ENCODE peak calls at places on chromosome 5, in ten cellular contexts. Q is vagina, S is stomach, C is breast epithelium, K is H1, A is Panc1, Z is HepG2, N is HCT116, Y is prostate gland, J is transverse colon. T is an unnamed sample.

GRCh38 chr5:168066536-168067208 is 224.8 kb upstream of the WWC1 start:
- DNase-seq in J (no peak), C (no peak), Y (no peak), N (no peak), S (no peak), Q (no peak), A (no peak), Z (no peak), K (no peak), T (no peak)

GRCh38 chr5:160702856-160703453 is 149.1 kb downstream of the ATP10B start:
- DNase-seq in N (no peak), Y (no peak), K (no peak), A (no peak), J (no peak), C (no peak), Q (no peak), S (no peak), Z (no peak), T (no peak)

GRCh38 chr5:112995764-112996618 is 19.4 kb downstream of the DCP2 start:
- DNase-seq in A (no peak), C (peak; percentile 60), K (peak; percentile 88), Q (no peak), Z (peak; percentile 50), J (peak; percentile 73), N (peak; percentile 42), S (peak; percentile 75), Y (peak; percentile 65), T (peak; percentile 81)

GRCh38 chr5:133708451-133708850 is 96.1 kb upstream of the FSTL4 start:
- DNase-seq in Y (no peak), C (no peak), K (no peak), Z (no peak), J (no peak), A (no peak), Q (no peak), N (no peak), S (no peak), T (peak; percentile 45)

GRCh38 chr5:1280177-1281037 is 14.5 kb downstream of the TERT start:
- DNase-seq in N (no peak), K (no peak), Y (no peak), A (no peak), J (no peak), Z (no peak), Q (no peak), C (no peak), S (no peak), T (peak; percentile 50)

GRCh38 chr5:3153906-3154305 is 402.4 kb upstream of the IRX2 start:
- DNase-seq in S (no peak), C (no peak), A (no peak), J (no peak), K (no peak), N (no peak), Q (no peak), Z (no peak), Y (no peak), T (no peak)

GRCh38 chr5:123116063-123116462 is 27.0 kb downstream of the PRDM6 start:
- DNase-seq in S (no peak), N (no peak), C (no peak), Z (no peak), Q (no peak), J (no peak), Y (no peak), K (no peak), A (no peak), T (no peak)

GRCh38 chr5:109903061-109903460 is 213.3 kb downstream of the MAN2A1 start:
- DNase-seq in A (no peak), J (no peak), Y (no peak), Z (no peak), C (no peak), K (no peak), Q (no peak), S (no peak), N (no peak), T (no peak)

GRCh38 chr5:5616247-5616895 is 193.9 kb downstream of the ICE1 start:
- DNase-seq in S (no peak), N (no peak), A (no peak), J (no peak), K (no peak), C (no peak), Z (no peak), Y (no peak), Q (no peak), T (no peak)

GRCh38 chr5:92518318-92518913 is 1062.6 kb downstream of the NR2F1-AS1 start:
- DNase-seq in S (no peak), A (no peak), N (peak; percentile 16), Y (no peak), Q (no peak), J (no peak), K (no peak), C (no peak), Z (peak; percentile 12), T (no peak)

GRCh38 chr5:7078090-7078489 is 317.8 kb upstream of the ADCY2 start:
- DNase-seq in S (no peak), C (no peak), Y (no peak), A (no peak), J (no peak), N (no peak), K (no peak), Z (no peak), Q (no peak), T (no peak)

GRCh38 chr5:131386124-131386523 is 122.3 kb downstream of the CDC42SE2 start:
- DNase-seq in A (no peak), J (no peak), N (no peak), S (no peak), Y (no peak), Z (no peak), C (no peak), K (no peak), Q (no peak), T (no peak)

GRCh38 chr5:61256474-61256873 is 75.6 kb upstream of the ZSWIM6 start:
- DNase-seq in J (peak; percentile 85), Q (no peak), Y (peak; percentile 15), N (no peak), S (peak; percentile 98), Z (no peak), K (no peak), C (no peak), A (no peak), T (no peak)

GRCh38 chr5:168039485-168040005 is 251.9 kb upstream of the WWC1 start:
- DNase-seq in S (no peak), J (no peak), K (no peak), Y (no peak), N (no peak), A (no peak), Z (no peak), C (no peak), Q (no peak), T (no peak)

GRCh38 chr5:172881691-172882370 is 47.8 kb downstream of the ERGIC1 start:
- DNase-seq in C (no peak), Q (no peak), A (no peak), J (no peak), K (no peak), Y (no peak), S (peak; percentile 58), N (peak; percentile 10), Z (no peak), T (no peak)

GRCh38 chr5:170302729-170303501 is 5.3 kb upstream of the LCP2 start:
- DNase-seq in N (no peak), S (no peak), K (no peak), Q (peak; percentile 91), J (no peak), A (no peak), C (no peak), Y (no peak), Z (no peak), T (peak; percentile 87)
- TF ChIP-seq CTCF in N (no peak), S (no peak), K (no peak), Q (no peak), J (no peak), A (no peak), C (no peak), Y (no peak), Z (no peak), T (no peak)

DNA sequence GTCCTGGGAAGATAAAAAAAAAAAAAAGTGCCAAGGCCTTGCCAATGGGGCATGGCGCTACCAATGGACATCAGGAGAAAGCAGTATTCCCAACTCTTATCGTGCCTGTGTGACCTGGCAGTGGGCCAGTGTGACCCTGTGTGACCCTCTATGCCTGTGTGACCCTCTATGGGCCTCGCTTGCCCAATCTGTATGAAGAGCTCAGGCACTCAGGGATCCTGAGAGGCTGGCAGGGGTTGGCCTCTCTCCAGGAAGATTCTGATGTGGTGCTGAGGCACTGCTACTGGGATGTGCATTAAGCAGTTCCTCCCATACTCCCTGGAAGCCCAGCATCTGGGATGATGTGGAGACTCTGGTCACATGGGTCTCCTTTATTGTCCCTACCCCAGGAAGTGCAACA is 179.2 kb downstream of the MACROH2A1 start:
- DNase-seq in A (no peak), K (peak; percentile 33), Q (peak; percentile 83), C (peak; percentile 13), Z (no peak), J (no peak), S (peak; percentile 22), Y (no peak), N (no peak), T (peak; percentile 59)
- TF ChIP-seq POLR2AphosphoS5 in A (no peak), K (no peak), Q (no peak), C (no peak), Z (no peak), J (no peak), S (no peak), Y (no peak), N (no peak), T (no peak)

GRCh38 chr5:72848474-72849428 is 32.3 kb downstream of the TNPO1 start:
- DNase-seq in A (no peak), Y (peak; percentile 18), S (peak; percentile 48), Q (no peak), K (peak; percentile 54), C (no peak), N (no peak), J (peak; percentile 57), Z (peak; percentile 12), T (peak; percentile 71)

GRCh38 chr5:72846483-72846882 is 30.0 kb downstream of the TNPO1 start:
- DNase-seq in S (no peak), J (no peak), K (no peak), Y (no peak), N (no peak), Z (no peak), C (no peak), A (no peak), Q (no peak), T (no peak)

GRCh38 chr5:72847439-72847838 is 31.0 kb downstream of the TNPO1 start:
- DNase-seq in Z (no peak), Y (no peak), S (no peak), K (no peak), A (no peak), C (no peak), Q (no peak), N (no peak), J (no peak), T (no peak)

GRCh38 chr5:72849546-72849945 is 33.1 kb downstream of the TNPO1 start:
- DNase-seq in N (no peak), K (no peak), S (no peak), Z (no peak), Y (no peak), A (no peak), J (no peak), C (no peak), Q (no peak), T (no peak)

GRCh38 chr5:72847989-72848473 is 31.6 kb downstream of the TNPO1 start:
- DNase-seq in J (peak; percentile 93), Y (peak; percentile 91), Z (peak; percentile 73), C (peak; percentile 73), Q (peak; percentile 92), A (peak; percentile 71), N (peak; percentile 81), S (peak; percentile 90), K (peak; percentile 88), T (peak; percentile 93)
- H3K4me1 ChIP-seq in J (peaks cover 42% of the 10 kb centered on the region), Y (peaks cover 8% of the 10 kb centered on the region), Z (peaks cover 38% of the 10 kb centered on the region), C (no peaks in the 10 kb centered on the region), Q (peaks cover 76% of the 10 kb centered on the region), A (peaks cover 60% of the 10 kb centered on the region), N (peaks cover 14% of the 10 kb centered on the region), S (peaks cover 32% of the 10 kb centered on the region), K (no peaks in the 10 kb centered on the region), T (peaks cover 66% of the 10 kb centered on the region)

GRCh38 chr5:169265888-169266287 is 35.1 kb downstream of the SLIT3 start:
- DNase-seq in S (no peak), J (no peak), C (no peak), A (no peak), Z (no peak), Y (no peak), K (no peak), N (no peak), Q (no peak), T (no peak)
- TF ChIP-seq CTCF in S (no peak), J (no peak), C (no peak), A (peak; percentile 60), Z (no peak), Y (no peak), K (peak; percentile 29), N (peak; percentile 8), Q (no peak), T (no peak)